ENCODE peak calls at places on chromosomes 5 and 9, in seven cellular contexts. One of them, this sample, is unnamed.
A peak's percentile ranks its signal among the peaks of the same experiment; 100 is the strongest.

GRCh38 chr5:55535199-55535905 is 588 bp upstream of the PLPP1 start:
- DNase-seq in GM23248: no peak
- DNase-seq in neural progenitor cell: no peak
- DNase-seq in GM23338: peak; percentile 70
- DNase-seq in PC-3: no peak
- DNase-seq in MM.1S: no peak
- DNase-seq in HCT116: no peak
- DNase-seq in this sample: no peak

GRCh38 chr5:65047225-65047624 is 278.5 kb downstream of the CWC27 start:
- DNase-seq in GM23248: no peak
- DNase-seq in neural progenitor cell: no peak
- DNase-seq in GM23338: no peak
- DNase-seq in PC-3: no peak
- DNase-seq in MM.1S: no peak
- DNase-seq in HCT116: no peak
- DNase-seq in this sample: no peak

GRCh38 chr5:949275-949543 is 56.5 kb downstream of the TRIP13 start:
- DNase-seq in GM23248: no peak
- DNase-seq in neural progenitor cell: no peak
- DNase-seq in GM23338: no peak
- DNase-seq in PC-3: no peak
- DNase-seq in MM.1S: no peak
- DNase-seq in HCT116: no peak
- DNase-seq in this sample: no peak

GRCh38 chr5:180526265-180526664 is 32.1 kb downstream of the CNOT6 start:
- DNase-seq in GM23248: no peak
- DNase-seq in neural progenitor cell: no peak
- DNase-seq in GM23338: no peak
- DNase-seq in PC-3: no peak
- DNase-seq in MM.1S: no peak
- DNase-seq in HCT116: no peak
- DNase-seq in this sample: no peak

GRCh38 chr5:173920866-173921265 is 32.7 kb downstream of the CPEB4 start:
- DNase-seq in GM23248: peak; percentile 47
- DNase-seq in neural progenitor cell: no peak
- DNase-seq in GM23338: no peak
- DNase-seq in PC-3: no peak
- DNase-seq in MM.1S: no peak
- DNase-seq in HCT116: no peak
- DNase-seq in this sample: no peak

GRCh38 chr5:1652873-1653707 is 129.3 kb upstream of the LPCAT1 start:
- DNase-seq in GM23248: peak; percentile 36
- DNase-seq in neural progenitor cell: no peak
- DNase-seq in GM23338: peak; percentile 24
- DNase-seq in PC-3: peak; percentile 42
- DNase-seq in MM.1S: peak; percentile 50
- DNase-seq in HCT116: no peak
- DNase-seq in this sample: no peak

GRCh38 chr9:137943655-137944054 is 66.1 kb downstream of the CACNA1B start:
- DNase-seq in GM23248: no peak
- DNase-seq in neural progenitor cell: no peak
- DNase-seq in GM23338: no peak
- DNase-seq in PC-3: no peak
- DNase-seq in MM.1S: peak; percentile 78
- DNase-seq in HCT116: no peak
- DNase-seq in this sample: no peak

GRCh38 chr5:151164687-151165392 is 7.3 kb upstream of the ANXA6 start:
- DNase-seq in GM23248: peak; percentile 78
- DNase-seq in neural progenitor cell: peak; percentile 73
- DNase-seq in GM23338: peak; percentile 87
- DNase-seq in PC-3: peak; percentile 90
- DNase-seq in MM.1S: peak; percentile 78
- DNase-seq in HCT116: peak; percentile 77
- DNase-seq in this sample: peak; percentile 84

GRCh38 chr5:98128271-98128670 is 645.2 kb upstream of the RGMB start:
- DNase-seq in GM23248: no peak
- DNase-seq in neural progenitor cell: no peak
- DNase-seq in GM23338: no peak
- DNase-seq in PC-3: no peak
- DNase-seq in MM.1S: no peak
- DNase-seq in HCT116: no peak
- DNase-seq in this sample: no peak

GRCh38 chr9:2260401-2261306 is 245.5 kb downstream of the SMARCA2 start:
- DNase-seq in GM23248: peak; percentile 88
- DNase-seq in neural progenitor cell: no peak
- DNase-seq in GM23338: no peak
- DNase-seq in PC-3: peak; percentile 56
- DNase-seq in MM.1S: no peak
- DNase-seq in HCT116: peak; percentile 93
- DNase-seq in this sample: no peak

GRCh38 chr9:133008406-133008805 is 22.4 kb upstream of the GTF3C5 start:
- DNase-seq in GM23248: no peak
- DNase-seq in neural progenitor cell: no peak
- DNase-seq in GM23338: no peak
- DNase-seq in PC-3: no peak
- DNase-seq in MM.1S: no peak
- DNase-seq in HCT116: no peak
- DNase-seq in this sample: peak; percentile 2

GRCh38 chr9:121976751-121977150 is 116.4 kb downstream of the TTLL11 start:
- DNase-seq in GM23248: peak; percentile 88
- DNase-seq in neural progenitor cell: no peak
- DNase-seq in GM23338: no peak
- DNase-seq in PC-3: no peak
- DNase-seq in MM.1S: no peak
- DNase-seq in HCT116: no peak
- DNase-seq in this sample: peak; percentile 42

GRCh38 chr5:25754895-25755294 is 1110.1 kb upstream of the CDH10 start:
- DNase-seq in GM23248: no peak
- DNase-seq in neural progenitor cell: peak; percentile 21
- DNase-seq in GM23338: peak; percentile 71
- DNase-seq in PC-3: peak; percentile 36
- DNase-seq in MM.1S: no peak
- DNase-seq in HCT116: peak; percentile 3
- DNase-seq in this sample: no peak

GRCh38 chr5:137478043-137478442 is 21.1 kb downstream of the SPOCK1 start:
- DNase-seq in GM23248: no peak
- DNase-seq in neural progenitor cell: no peak
- DNase-seq in GM23338: no peak
- DNase-seq in PC-3: no peak
- DNase-seq in MM.1S: no peak
- DNase-seq in HCT116: no peak
- DNase-seq in this sample: no peak

GRCh38 chr9:80665479-80665878 is 1023.9 kb downstream of the TLE1 start:
- DNase-seq in GM23248: no peak
- DNase-seq in neural progenitor cell: no peak
- DNase-seq in GM23338: no peak
- DNase-seq in PC-3: no peak
- DNase-seq in MM.1S: no peak
- DNase-seq in HCT116: no peak
- DNase-seq in this sample: no peak

GRCh38 chr9:136849038-136849959 is at the start of gene PHPT1:
- DNase-seq in GM23248: peak; percentile 100
- DNase-seq in neural progenitor cell: peak; percentile 100
- DNase-seq in GM23338: peak; percentile 100
- DNase-seq in PC-3: peak; percentile 97
- DNase-seq in MM.1S: peak; percentile 98
- DNase-seq in HCT116: peak; percentile 98
- DNase-seq in this sample: peak; percentile 100

GRCh38 chr5:147805030-147805454 is 22.5 kb upstream of the JAKMIP2 start:
- DNase-seq in GM23248: no peak
- DNase-seq in neural progenitor cell: no peak
- DNase-seq in GM23338: no peak
- DNase-seq in PC-3: no peak
- DNase-seq in MM.1S: peak; percentile 92
- DNase-seq in HCT116: no peak
- DNase-seq in this sample: no peak

GRCh38 chr5:180470361-180470760 is 23.8 kb upstream of the CNOT6 start:
- DNase-seq in GM23248: no peak
- DNase-seq in neural progenitor cell: no peak
- DNase-seq in GM23338: no peak
- DNase-seq in PC-3: no peak
- DNase-seq in MM.1S: no peak
- DNase-seq in HCT116: no peak
- DNase-seq in this sample: no peak

GRCh38 chr5:67190856-67191255 is 5.7 kb downstream of the CD180 start:
- DNase-seq in GM23248: no peak
- DNase-seq in neural progenitor cell: peak; percentile 47
- DNase-seq in GM23338: peak; percentile 50
- DNase-seq in PC-3: no peak
- DNase-seq in MM.1S: no peak
- DNase-seq in HCT116: no peak
- DNase-seq in this sample: no peak
- H3K4me2 ChIP-seq in GM23248: no peak overlapping the region
- H3K4me2 ChIP-seq in neural progenitor cell: no peak overlapping the region
- H3K4me2 ChIP-seq in GM23338: peak overlapping the region; percentile 3
- H3K4me2 ChIP-seq in PC-3: no peak overlapping the region
- H3K4me2 ChIP-seq in MM.1S: no peak overlapping the region
- H3K4me2 ChIP-seq in HCT116: no peak overlapping the region
- H3K4me2 ChIP-seq in this sample: no peak overlapping the region

GRCh38 chr5:103347729-103348128 is 89.2 kb downstream of the MACIR start:
- DNase-seq in GM23248: no peak
- DNase-seq in neural progenitor cell: no peak
- DNase-seq in GM23338: no peak
- DNase-seq in PC-3: peak; percentile 89
- DNase-seq in MM.1S: no peak
- DNase-seq in HCT116: no peak
- DNase-seq in this sample: peak; percentile 44

GRCh38 chr5:103340717-103341397 is 82.3 kb downstream of the MACIR start:
- DNase-seq in GM23248: peak; percentile 30
- DNase-seq in neural progenitor cell: no peak
- DNase-seq in GM23338: no peak
- DNase-seq in PC-3: peak; percentile 48
- DNase-seq in MM.1S: peak; percentile 64
- DNase-seq in HCT116: no peak
- DNase-seq in this sample: no peak

GRCh38 chr5:103345461-103345860 is 86.9 kb downstream of the MACIR start:
- DNase-seq in GM23248: no peak
- DNase-seq in neural progenitor cell: no peak
- DNase-seq in GM23338: no peak
- DNase-seq in PC-3: no peak
- DNase-seq in MM.1S: no peak
- DNase-seq in HCT116: no peak
- DNase-seq in this sample: no peak

GRCh38 chr5:103346162-103346748 is 87.7 kb downstream of the MACIR start:
- DNase-seq in GM23248: no peak
- DNase-seq in neural progenitor cell: peak; percentile 53
- DNase-seq in GM23338: peak; percentile 82
- DNase-seq in PC-3: no peak
- DNase-seq in MM.1S: no peak
- DNase-seq in HCT116: no peak
- DNase-seq in this sample: peak; percentile 17
- TF ChIP-seq EZH2phosphoT487 in GM23248: no peak
- TF ChIP-seq EZH2phosphoT487 in neural progenitor cell: no peak
- TF ChIP-seq EZH2phosphoT487 in GM23338: no peak
- TF ChIP-seq EZH2phosphoT487 in PC-3: no peak
- TF ChIP-seq EZH2phosphoT487 in MM.1S: no peak
- TF ChIP-seq EZH2phosphoT487 in HCT116: no peak
- TF ChIP-seq EZH2phosphoT487 in this sample: no peak

GRCh38 chr9:14346826-14347407 is 33.0 kb upstream of the NFIB start:
- DNase-seq in GM23248: no peak
- DNase-seq in neural progenitor cell: peak; percentile 52
- DNase-seq in GM23338: peak; percentile 54
- DNase-seq in PC-3: no peak
- DNase-seq in MM.1S: no peak
- DNase-seq in HCT116: no peak
- DNase-seq in this sample: no peak
- TF ChIP-seq EZH2 in GM23248: peak; percentile 64
- TF ChIP-seq EZH2 in neural progenitor cell: peak; percentile 42
- TF ChIP-seq EZH2 in GM23338: no peak
- TF ChIP-seq EZH2 in PC-3: no peak
- TF ChIP-seq EZH2 in MM.1S: no peak
- TF ChIP-seq EZH2 in HCT116: no peak
- TF ChIP-seq EZH2 in this sample: no peak

GRCh38 chr5:34698754-34699153 is 42.6 kb downstream of the RAI14 start:
- DNase-seq in GM23248: no peak
- DNase-seq in neural progenitor cell: no peak
- DNase-seq in GM23338: no peak
- DNase-seq in PC-3: no peak
- DNase-seq in MM.1S: no peak
- DNase-seq in HCT116: no peak
- DNase-seq in this sample: no peak

GRCh38 chr5:34697308-34698108 is 41.4 kb downstream of the RAI14 start:
- DNase-seq in GM23248: no peak
- DNase-seq in neural progenitor cell: no peak
- DNase-seq in GM23338: no peak
- DNase-seq in PC-3: no peak
- DNase-seq in MM.1S: no peak
- DNase-seq in HCT116: no peak
- DNase-seq in this sample: no peak

GRCh38 chr5:34698109-34698419 is 41.9 kb downstream of the RAI14 start:
- DNase-seq in GM23248: no peak
- DNase-seq in neural progenitor cell: no peak
- DNase-seq in GM23338: no peak
- DNase-seq in PC-3: no peak
- DNase-seq in MM.1S: no peak
- DNase-seq in HCT116: no peak
- DNase-seq in this sample: no peak

GRCh38 chr5:34699155-34700077 is 43.3 kb downstream of the RAI14 start:
- DNase-seq in GM23248: no peak
- DNase-seq in neural progenitor cell: no peak
- DNase-seq in GM23338: peak; percentile 84
- DNase-seq in PC-3: no peak
- DNase-seq in MM.1S: no peak
- DNase-seq in HCT116: no peak
- DNase-seq in this sample: peak; percentile 56

GRCh38 chr5:34700078-34700452 is 43.9 kb downstream of the RAI14 start:
- DNase-seq in GM23248: no peak
- DNase-seq in neural progenitor cell: no peak
- DNase-seq in GM23338: no peak
- DNase-seq in PC-3: no peak
- DNase-seq in MM.1S: no peak
- DNase-seq in HCT116: no peak
- DNase-seq in this sample: no peak
- H3K4me2 ChIP-seq in GM23248: no peak overlapping the region
- H3K4me2 ChIP-seq in neural progenitor cell: no peak overlapping the region
- H3K4me2 ChIP-seq in GM23338: peak overlapping the region; percentile 22
- H3K4me2 ChIP-seq in PC-3: no peak overlapping the region
- H3K4me2 ChIP-seq in MM.1S: no peak overlapping the region
- H3K4me2 ChIP-seq in HCT116: no peak overlapping the region
- H3K4me2 ChIP-seq in this sample: peak overlapping the region; percentile 53

DNA sequence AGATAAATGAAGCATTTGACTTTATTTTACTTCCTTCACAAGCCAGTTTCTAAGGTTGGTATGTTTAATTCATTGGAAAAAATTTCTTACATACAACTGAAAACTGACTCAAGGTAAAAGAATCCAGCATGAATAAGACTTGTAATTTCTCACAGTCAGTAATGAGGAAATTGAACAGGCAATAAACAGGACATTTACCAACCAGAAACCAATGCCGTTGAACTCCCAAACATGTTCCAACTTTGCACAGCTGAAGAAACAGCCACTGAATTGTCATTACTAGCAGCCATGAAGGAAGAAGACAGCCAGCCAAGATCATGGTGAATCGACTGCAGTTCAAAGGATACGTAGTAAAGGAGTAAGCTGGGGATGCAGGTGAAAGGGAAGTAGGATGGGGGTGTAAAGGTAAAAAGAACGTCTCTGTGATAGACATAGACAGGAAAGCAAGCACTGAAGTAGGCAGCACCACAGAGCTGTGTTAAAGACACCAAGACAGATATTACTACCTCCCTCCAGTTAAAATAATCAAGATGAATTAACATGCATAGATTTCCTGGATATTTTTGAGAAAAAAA is 21.3 kb upstream of the SLC12A2 start:
- DNase-seq in GM23248: peak; percentile 76
- DNase-seq in neural progenitor cell: no peak
- DNase-seq in GM23338: no peak
- DNase-seq in PC-3: peak; percentile 58
- DNase-seq in MM.1S: no peak
- DNase-seq in HCT116: no peak
- DNase-seq in this sample: no peak
- TF ChIP-seq EZH2phosphoT487 in GM23248: no peak
- TF ChIP-seq EZH2phosphoT487 in neural progenitor cell: no peak
- TF ChIP-seq EZH2phosphoT487 in GM23338: no peak
- TF ChIP-seq EZH2phosphoT487 in PC-3: no peak
- TF ChIP-seq EZH2phosphoT487 in MM.1S: no peak
- TF ChIP-seq EZH2phosphoT487 in HCT116: no peak
- TF ChIP-seq EZH2phosphoT487 in this sample: no peak

This sample was measured in hepatocyte.